ENCODE peak calls at places on chromosomes 4 and X, in eight cellular contexts. B is cardiac muscle cell, Q is coronary artery, P is astrocyte of the cerebellum, R is natural killer cell, T is bronchial epithelial cell, E is right atrium auricular region, Y is lower leg skin. A is an unnamed sample.

GRCh38 chr4:92618968-92619367 is 315.2 kb downstream of the GRID2 start:
- DNase-seq in B (peak), Q (no peak), P (no peak), R (no peak), T (peak), E (no peak), Y (no peak), A (no peak)

GRCh38 chr4:80255374-80256095 is 10.9 kb upstream of the FGF5 start:
- DNase-seq in B (no peak), Q (no peak), P (no peak), R (no peak), T (no peak), E (no peak), Y (no peak), A (no peak)

GRCh38 chrX:94676285-94676684 is 1002.3 kb downstream of the FAM133A start:
- DNase-seq in B (no peak), Q (no peak), P (no peak), R (no peak), T (no peak), E (no peak), Y (no peak), A (no peak)

GRCh38 chr4:123506311-123506685 is 109.7 kb downstream of the SPRY1 start:
- DNase-seq in B (no peak), Q (no peak), P (no peak), R (no peak), T (no peak), E (no peak), Y (no peak), A (no peak)

GRCh38 chr4:108272566-108272965 is 103.8 kb upstream of the LEF1 start:
- DNase-seq in B (peak), Q (no peak), P (peak), R (no peak), T (peak), E (no peak), Y (no peak), A (no peak)

GRCh38 chrX:48806088-48806487 is 4.2 kb downstream of the HDAC6 start:
- DNase-seq in B (no peak), Q (no peak), P (no peak), R (no peak), T (no peak), E (no peak), Y (no peak), A (no peak)

GRCh38 chr4:153901220-153901619 is 112.3 kb upstream of the SFRP2 start:
- DNase-seq in B (no peak), Q (no peak), P (no peak), R (no peak), T (no peak), E (no peak), Y (no peak), A (no peak)

GRCh38 chr4:121582296-121582695 is 114.5 kb downstream of the ANXA5 start:
- DNase-seq in B (no peak), Q (no peak), P (no peak), R (no peak), T (peak), E (no peak), Y (no peak), A (no peak)

GRCh38 chrX:123330229-123330942 is 146.3 kb downstream of the GRIA3 start:
- DNase-seq in B (no peak), Q (no peak), P (no peak), R (no peak), T (peak), E (no peak), Y (no peak), A (no peak)

GRCh38 chr4:126180642-126181041 is 865.9 kb downstream of the FAT4 start:
- DNase-seq in B (no peak), Q (no peak), P (no peak), R (no peak), T (no peak), E (no peak), Y (no peak), A (no peak)

GRCh38 chr4:166493828-166494432 is 620.9 kb downstream of the TLL1 start:
- DNase-seq in B (no peak), Q (no peak), P (peak), R (no peak), T (no peak), E (no peak), Y (no peak), A (no peak)

GRCh38 chrX:150503898-150504219 is 64.6 kb upstream of the MTM1 start:
- DNase-seq in B (no peak), Q (no peak), P (no peak), R (no peak), T (peak), E (no peak), Y (no peak), A (no peak)

GRCh38 chr4:1212546-1213335 is 36.2 kb downstream of the CTBP1 start:
- DNase-seq in B (no peak), Q (no peak), P (no peak), R (no peak), T (no peak), E (no peak), Y (no peak), A (no peak)

GRCh38 chr4:87481342-87481741 is 47.8 kb downstream of the SPARCL1 start:
- DNase-seq in B (no peak), Q (no peak), P (no peak), R (no peak), T (no peak), E (no peak), Y (no peak), A (no peak)

GRCh38 chr4:167308876-167309275 is 74.6 kb upstream of the SPOCK3 start:
- DNase-seq in B (no peak), Q (no peak), P (no peak), R (no peak), T (peak), E (no peak), Y (no peak), A (no peak)

GRCh38 chrX:43605351-43605750 is 50.7 kb upstream of the MAOA start:
- DNase-seq in B (no peak), Q (no peak), P (no peak), R (no peak), T (no peak), E (no peak), Y (no peak), A (no peak)

GRCh38 chrX:108224727-108225455 is 133.3 kb downstream of the ATG4A start:
- DNase-seq in B (peak), Q (no peak), P (peak), R (no peak), T (peak), E (no peak), Y (no peak), A (no peak)

GRCh38 chr4:152943673-152944072 is 7.5 kb downstream of the FHDC1 start:
- DNase-seq in B (peak), Q (no peak), P (no peak), R (no peak), T (no peak), E (no peak), Y (peak), A (no peak)

GRCh38 chr4:37670249-37670648 is 15.9 kb downstream of the RELL1 start:
- DNase-seq in B (no peak), Q (no peak), P (no peak), R (no peak), T (no peak), E (no peak), Y (no peak), A (no peak)

GRCh38 chrX:68719181-68719903 is 71.9 kb downstream of the STARD8 start:
- DNase-seq in B (no peak), Q (no peak), P (no peak), R (no peak), T (no peak), E (no peak), Y (no peak), A (no peak)

GRCh38 chr4:181593703-181594102 is 649.5 kb upstream of the TENM3 start:
- DNase-seq in B (no peak), Q (no peak), P (no peak), R (no peak), T (no peak), E (no peak), Y (no peak), A (no peak)

GRCh38 chrX:16839852-16840460 is 30.2 kb downstream of the RBBP7 start:
- DNase-seq in B (peak), Q (no peak), P (no peak), R (no peak), T (peak), E (no peak), Y (no peak), A (no peak)

GRCh38 chr4:24853142-24853541 is 57.8 kb downstream of the SOD3 start:
- DNase-seq in B (peak), Q (no peak), P (peak), R (no peak), T (peak), E (no peak), Y (no peak), A (no peak)

GRCh38 chrX:13669246-13669689 is 16.3 kb downstream of the TCEANC start:
- DNase-seq in B (peak), Q (no peak), P (peak), R (peak), T (peak), E (peak), Y (peak), A (peak)

GRCh38 chr4:38160487-38161207 is 200.4 kb downstream of the PTTG2 start:
- DNase-seq in B (peak), Q (peak), P (peak), R (no peak), T (peak), E (peak), Y (peak), A (peak)

GRCh38 chrX:28586291-28586690 is 955 bp upstream of the IL1RAPL1 start:
- DNase-seq in B (peak), Q (no peak), P (no peak), R (no peak), T (no peak), E (no peak), Y (no peak), A (no peak)

GRCh38 chr4:7725951-7726350 is 213.7 kb downstream of the AFAP1 start:
- DNase-seq in B (no peak), Q (no peak), P (no peak), R (no peak), T (peak), E (no peak), Y (no peak), A (no peak)

GRCh38 chr4:7723625-7724024 is 216.0 kb downstream of the AFAP1 start:
- DNase-seq in B (no peak), Q (no peak), P (no peak), R (no peak), T (no peak), E (no peak), Y (no peak), A (no peak)

GRCh38 chr4:7722716-7723115 is 216.9 kb downstream of the AFAP1 start:
- DNase-seq in B (no peak), Q (no peak), P (no peak), R (no peak), T (no peak), E (no peak), Y (no peak), A (no peak)

GRCh38 chr4:7719354-7720174 is 220.1 kb downstream of the AFAP1 start:
- DNase-seq in B (peak), Q (no peak), P (no peak), R (peak), T (peak), E (no peak), Y (no peak), A (no peak)

DNA sequence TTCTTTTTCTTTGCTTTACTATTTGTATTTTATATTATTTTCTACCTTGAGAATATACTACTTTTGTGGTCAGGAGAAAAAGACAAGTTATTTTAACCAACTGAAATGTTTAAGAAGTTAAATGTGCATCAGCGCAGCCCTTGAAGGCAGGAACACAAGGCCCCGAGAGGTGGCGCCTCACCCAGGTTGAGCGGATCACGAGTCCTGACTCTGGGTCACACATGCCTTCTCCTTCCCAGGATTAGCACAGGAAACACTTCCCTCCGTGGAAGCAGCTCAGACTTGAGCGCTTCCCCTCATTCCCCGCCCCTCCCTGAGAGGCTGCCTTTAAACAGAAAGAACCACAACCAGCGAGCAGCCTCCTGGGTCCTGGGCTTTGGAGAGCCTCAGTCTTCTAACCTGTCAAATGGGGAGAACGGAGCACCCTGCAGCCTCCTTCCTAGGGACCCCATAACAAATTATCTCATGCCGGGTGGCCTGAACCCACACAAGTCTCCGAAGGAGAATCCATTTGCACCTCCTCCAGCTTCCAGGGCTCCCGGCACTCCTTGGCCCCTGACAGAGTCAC is 217.6 kb downstream of the AFAP1 start:
- DNase-seq in B (peak), Q (no peak), P (no peak), R (no peak), T (no peak), E (no peak), Y (no peak), A (no peak)
- TF ChIP-seq CTCF in B (peak), Q (no peak), P (peak), R (no peak), T (no peak), E (no peak), Y (no peak), A (peak)

GRCh38 chrX:147803948-147804347 is 107.8 kb upstream of the FMR1 start:
- DNase-seq in B (no peak), Q (no peak), P (no peak), R (no peak), T (peak), E (no peak), Y (no peak), A (no peak)
- TF ChIP-seq CTCF in B (no peak), Q (no peak), P (peak), R (no peak), T (peak), E (no peak), Y (no peak), A (peak)

DNA sequence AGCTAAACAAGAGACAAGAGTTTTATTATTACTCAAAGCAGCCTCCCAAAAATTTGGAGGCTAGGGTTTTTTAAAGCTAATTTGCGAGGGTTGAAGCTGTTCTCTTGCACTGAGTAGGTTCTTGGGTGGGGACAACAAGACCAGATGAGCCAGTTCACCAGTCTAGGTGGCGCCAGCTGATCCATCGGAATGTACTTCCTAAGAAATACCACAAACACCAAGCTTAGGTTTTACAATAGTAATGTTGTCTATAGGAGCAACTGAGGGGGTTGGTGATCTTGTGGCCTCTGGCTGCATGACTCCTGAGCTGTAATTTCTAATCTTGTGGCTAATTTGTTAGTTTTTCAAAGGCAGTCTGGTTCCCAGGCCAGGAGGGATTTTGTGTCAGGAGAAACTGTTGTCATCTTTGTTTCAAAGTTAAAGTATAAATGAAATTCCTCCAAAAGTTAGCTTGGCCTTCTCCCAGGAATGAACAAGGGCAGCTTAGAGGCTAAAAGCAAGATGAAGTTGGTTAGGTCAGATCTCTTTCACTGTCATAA is 130.6 kb downstream of the SLC7A11 start:
- DNase-seq in B (peak), Q (no peak), P (peak), R (no peak), T (peak), E (no peak), Y (no peak), A (no peak)
- TF ChIP-seq CTCF in B (no peak), Q (no peak), P (peak), R (no peak), T (no peak), E (no peak), Y (no peak), A (no peak)

DNA sequence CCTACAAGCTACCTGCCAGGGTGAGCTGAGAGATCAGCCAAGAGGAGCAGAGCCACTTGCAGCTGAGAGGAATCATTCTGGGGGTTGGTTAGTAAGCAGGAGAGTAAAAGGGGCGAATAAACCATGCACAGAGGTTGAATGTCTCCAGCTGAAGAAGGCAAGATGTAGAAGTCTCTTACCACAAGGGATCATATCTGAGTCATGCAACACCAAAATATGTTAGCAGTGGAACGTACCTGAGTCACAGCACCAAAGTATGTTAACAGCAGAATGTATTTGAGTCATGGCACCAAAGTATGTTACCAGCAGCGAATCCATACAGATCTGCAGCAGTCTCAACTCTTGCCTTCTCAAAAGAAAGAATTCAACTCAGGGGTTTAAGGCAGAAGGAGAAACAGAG is 29.9 kb downstream of the C4orf51 start:
- DNase-seq in B (peak), Q (no peak), P (peak), R (no peak), T (peak), E (no peak), Y (no peak), A (no peak)
- TF ChIP-seq CTCF in B (no peak), Q (no peak), P (no peak), R (no peak), T (no peak), E (no peak), Y (no peak), A (no peak)

A was measured in CD14-positive monocyte.